ENCODE peak calls at places on chromosome 11, in five cellular contexts. One of them, this sample, is unnamed.

GRCh38 chr11:66789097-66789890 is 53.9 kb upstream of the RCE1 start:
- DNase-seq in right lobe of liver: no peak
- DNase-seq in body of pancreas: no peak
- DNase-seq in transverse colon: no peak
- DNase-seq in adrenal gland: no peak
- DNase-seq in this sample: no peak

GRCh38 chr11:77726524-77726923 is 88.9 kb upstream of the CLNS1A start:
- DNase-seq in right lobe of liver: no peak
- DNase-seq in body of pancreas: no peak
- DNase-seq in transverse colon: no peak
- DNase-seq in adrenal gland: no peak
- DNase-seq in this sample: peak; percentile 14

GRCh38 chr11:110196241-110196754 is 100.1 kb downstream of the RDX start:
- DNase-seq in right lobe of liver: no peak
- DNase-seq in body of pancreas: no peak
- DNase-seq in transverse colon: peak; percentile 20
- DNase-seq in adrenal gland: no peak
- DNase-seq in this sample: no peak

GRCh38 chr11:111922803-111923202 is 4.1 kb downstream of the C11orf52 start:
- DNase-seq in right lobe of liver: no peak
- DNase-seq in body of pancreas: peak; percentile 88
- DNase-seq in transverse colon: no peak
- DNase-seq in adrenal gland: peak; percentile 88
- DNase-seq in this sample: no peak

GRCh38 chr11:94926698-94927237 is 46.6 kb downstream of the CWC15 start:
- DNase-seq in right lobe of liver: peak; percentile 64
- DNase-seq in body of pancreas: peak; percentile 74
- DNase-seq in transverse colon: peak; percentile 43
- DNase-seq in adrenal gland: peak; percentile 79
- DNase-seq in this sample: no peak

GRCh38 chr11:6656936-6657335 is 1.3 kb upstream of the DCHS1 start:
- DNase-seq in right lobe of liver: no peak
- DNase-seq in body of pancreas: no peak
- DNase-seq in transverse colon: no peak
- DNase-seq in adrenal gland: no peak
- DNase-seq in this sample: no peak

GRCh38 chr11:107929611-107930200 is 1.5 kb downstream of the RAB39A start:
- DNase-seq in right lobe of liver: no peak
- DNase-seq in body of pancreas: peak; percentile 20
- DNase-seq in transverse colon: no peak
- DNase-seq in adrenal gland: peak; percentile 32
- DNase-seq in this sample: no peak

GRCh38 chr11:72848846-72849466 is 34.7 kb downstream of the ATG16L2 start:
- DNase-seq in right lobe of liver: no peak
- DNase-seq in body of pancreas: no peak
- DNase-seq in transverse colon: no peak
- DNase-seq in adrenal gland: peak; percentile 62
- DNase-seq in this sample: peak; percentile 65

GRCh38 chr11:62104816-62105610 is 18.8 kb upstream of the INCENP start:
- DNase-seq in right lobe of liver: no peak
- DNase-seq in body of pancreas: peak; percentile 48
- DNase-seq in transverse colon: no peak
- DNase-seq in adrenal gland: peak; percentile 66
- DNase-seq in this sample: peak; percentile 77

GRCh38 chr11:19723572-19724342 is 11.1 kb downstream of the NAV2 start:
- DNase-seq in right lobe of liver: peak; percentile 77
- DNase-seq in body of pancreas: peak; percentile 30
- DNase-seq in transverse colon: no peak
- DNase-seq in adrenal gland: peak; percentile 29
- DNase-seq in this sample: no peak

GRCh38 chr11:118928108-118928869 is 2.6 kb upstream of the BCL9L start:
- DNase-seq in right lobe of liver: peak; percentile 92
- DNase-seq in body of pancreas: peak; percentile 96
- DNase-seq in transverse colon: peak; percentile 95
- DNase-seq in adrenal gland: peak; percentile 96
- DNase-seq in this sample: peak; percentile 93
- TF ChIP-seq POLR2A in right lobe of liver: no peak
- TF ChIP-seq POLR2A in body of pancreas: peak; percentile 29
- TF ChIP-seq POLR2A in transverse colon: peak; percentile 75
- TF ChIP-seq POLR2A in adrenal gland: peak; percentile 74
- TF ChIP-seq POLR2A in this sample: peak; percentile 32

DNA sequence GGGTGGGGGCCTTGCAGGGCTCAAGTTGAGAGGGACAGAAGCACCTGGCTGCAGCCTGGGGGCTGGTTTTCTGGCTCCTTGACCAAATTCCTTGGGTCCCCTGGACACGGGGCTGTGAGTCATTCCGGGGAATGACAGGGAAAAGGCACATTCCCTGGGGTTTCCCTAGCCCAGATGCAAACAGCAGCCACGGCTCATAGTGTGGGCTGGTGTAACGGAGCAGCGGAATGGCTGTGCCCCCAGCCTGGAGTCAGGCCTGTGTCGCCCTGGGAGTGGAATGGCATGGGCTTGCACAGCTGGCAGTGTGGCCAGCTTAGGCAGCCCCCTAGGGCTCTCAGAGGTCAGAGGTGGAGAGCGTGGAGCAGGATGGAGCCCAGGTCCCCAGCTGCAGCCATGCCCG is 77.6 kb upstream of the KCNQ1OT1 start:
- DNase-seq in right lobe of liver: peak; percentile 28
- DNase-seq in body of pancreas: peak; percentile 30
- DNase-seq in transverse colon: no peak
- DNase-seq in adrenal gland: peak; percentile 55
- DNase-seq in this sample: no peak
- TF ChIP-seq POLR2A in right lobe of liver: no peak
- TF ChIP-seq POLR2A in body of pancreas: no peak
- TF ChIP-seq POLR2A in transverse colon: no peak
- TF ChIP-seq POLR2A in adrenal gland: no peak
- TF ChIP-seq POLR2A in this sample: no peak

GRCh38 chr11:102837151-102837550 is 6.3 kb downstream of the MMP3 start:
- DNase-seq in right lobe of liver: no peak
- DNase-seq in body of pancreas: no peak
- DNase-seq in transverse colon: no peak
- DNase-seq in adrenal gland: no peak
- DNase-seq in this sample: no peak
- TF ChIP-seq POLR2A in right lobe of liver: no peak
- TF ChIP-seq POLR2A in body of pancreas: no peak
- TF ChIP-seq POLR2A in transverse colon: no peak
- TF ChIP-seq POLR2A in adrenal gland: no peak
- TF ChIP-seq POLR2A in this sample: no peak

GRCh38 chr11:65498727-65498976 is 193 bp upstream of the MALAT1 start:
- DNase-seq in right lobe of liver: no peak
- DNase-seq in body of pancreas: no peak
- DNase-seq in transverse colon: no peak
- DNase-seq in adrenal gland: no peak
- DNase-seq in this sample: no peak

GRCh38 chr11:65498042-65498726 is 661 bp upstream of the MALAT1 start:
- DNase-seq in right lobe of liver: peak; percentile 66
- DNase-seq in body of pancreas: peak; percentile 75
- DNase-seq in transverse colon: peak; percentile 64
- DNase-seq in adrenal gland: peak; percentile 78
- DNase-seq in this sample: peak; percentile 86

GRCh38 chr11:65499713-65500261 is 942 bp downstream of the MALAT1 start:
- DNase-seq in right lobe of liver: no peak
- DNase-seq in body of pancreas: no peak
- DNase-seq in transverse colon: no peak
- DNase-seq in adrenal gland: no peak
- DNase-seq in this sample: peak; percentile 69

GRCh38 chr11:65500262-65501004 is 1.6 kb downstream of the MALAT1 start:
- DNase-seq in right lobe of liver: peak; percentile 68
- DNase-seq in body of pancreas: peak; percentile 66
- DNase-seq in transverse colon: peak; percentile 44
- DNase-seq in adrenal gland: peak; percentile 67
- DNase-seq in this sample: peak; percentile 91

GRCh38 chr11:65498977-65499712 is at the start of gene MALAT1:
- DNase-seq in right lobe of liver: peak; percentile 93
- DNase-seq in body of pancreas: peak; percentile 96
- DNase-seq in transverse colon: peak; percentile 96
- DNase-seq in adrenal gland: peak; percentile 94
- DNase-seq in this sample: peak; percentile 98
- TF ChIP-seq POLR2A in right lobe of liver: peak; percentile 100
- TF ChIP-seq POLR2A in body of pancreas: peak; percentile 99
- TF ChIP-seq POLR2A in transverse colon: peak; percentile 100
- TF ChIP-seq POLR2A in adrenal gland: peak; percentile 100
- TF ChIP-seq POLR2A in this sample: peak; percentile 99

DNA sequence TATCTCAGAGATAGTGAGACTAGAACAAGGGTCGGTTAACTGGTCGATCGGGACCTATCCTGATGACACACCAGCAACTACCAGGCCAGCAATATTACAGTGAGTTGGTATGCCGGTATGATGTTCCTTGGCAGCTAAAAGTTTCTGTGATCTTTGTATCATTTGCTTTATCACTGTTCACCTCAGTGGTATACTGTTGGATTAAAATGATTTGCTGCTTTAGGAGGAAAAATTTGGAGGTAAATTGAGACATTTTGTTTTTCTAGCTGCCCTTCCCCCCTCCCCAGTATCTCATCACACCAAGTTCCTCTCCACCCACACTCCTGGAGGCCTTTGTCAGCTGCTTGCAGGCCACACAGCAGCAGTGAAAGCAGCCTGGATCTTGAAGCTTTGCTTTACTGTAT is 6.9 kb upstream of the SIDT2 start:
- DNase-seq in right lobe of liver: no peak
- DNase-seq in body of pancreas: no peak
- DNase-seq in transverse colon: no peak
- DNase-seq in adrenal gland: no peak
- DNase-seq in this sample: peak; percentile 60
- TF ChIP-seq POLR2A in right lobe of liver: no peak
- TF ChIP-seq POLR2A in body of pancreas: no peak
- TF ChIP-seq POLR2A in transverse colon: no peak
- TF ChIP-seq POLR2A in adrenal gland: no peak
- TF ChIP-seq POLR2A in this sample: no peak

DNA sequence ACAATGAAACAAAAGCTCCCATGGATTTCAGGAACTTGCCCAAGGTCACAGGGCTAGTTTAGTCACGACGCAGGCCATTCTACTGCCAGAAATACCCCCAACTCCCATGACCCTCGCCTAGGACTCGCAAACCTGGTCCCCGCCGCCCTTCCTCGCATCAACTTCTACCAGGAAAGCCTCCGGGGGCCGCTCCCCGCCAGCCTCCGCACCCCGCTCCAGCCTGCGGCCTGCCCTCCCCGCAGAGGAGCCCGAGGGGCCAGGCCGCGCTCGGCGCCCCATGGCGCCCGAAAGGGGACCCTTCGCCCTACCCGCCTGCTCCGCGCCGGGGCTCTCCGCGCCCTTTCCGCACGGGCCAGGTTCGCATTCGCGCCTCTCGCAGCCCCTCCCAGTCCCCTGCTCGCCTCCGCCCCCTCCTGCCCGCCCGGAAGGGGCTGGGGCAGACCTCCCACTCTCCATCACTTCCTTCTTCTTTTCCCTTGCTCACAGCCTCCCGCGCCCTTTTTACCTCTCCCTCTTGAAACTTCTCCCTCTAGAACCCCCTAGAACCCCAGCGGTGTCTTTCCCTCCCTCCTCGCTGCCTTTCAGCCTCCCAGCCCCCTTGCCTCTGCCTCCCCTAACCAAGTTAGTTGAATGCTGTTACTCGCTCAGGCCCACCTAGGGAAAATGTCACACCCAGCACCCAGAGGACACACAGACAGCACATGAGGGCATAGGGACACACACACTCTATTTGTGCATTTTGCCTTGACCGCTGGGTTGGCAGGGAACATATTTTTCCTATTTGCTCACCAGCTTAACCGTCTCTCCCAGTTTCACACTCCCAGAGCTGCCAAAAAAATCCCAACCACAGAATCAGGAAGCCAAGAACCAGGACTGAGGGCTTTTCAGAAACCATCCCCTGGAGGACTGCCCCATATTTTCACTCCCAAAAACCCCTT is at the start of gene SLC43A3:
- DNase-seq in right lobe of liver: peak; percentile 87
- DNase-seq in body of pancreas: peak; percentile 80
- DNase-seq in transverse colon: peak; percentile 66
- DNase-seq in adrenal gland: peak; percentile 83
- DNase-seq in this sample: peak; percentile 83
- TF ChIP-seq POLR2A in right lobe of liver: peak; percentile 78
- TF ChIP-seq POLR2A in body of pancreas: no peak
- TF ChIP-seq POLR2A in transverse colon: peak; percentile 40
- TF ChIP-seq POLR2A in adrenal gland: peak; percentile 21
- TF ChIP-seq POLR2A in this sample: peak; percentile 92

GRCh38 chr11:9665749-9666148 is 1.9 kb downstream of the SWAP70 start:
- DNase-seq in right lobe of liver: no peak
- DNase-seq in body of pancreas: no peak
- DNase-seq in transverse colon: no peak
- DNase-seq in adrenal gland: no peak
- DNase-seq in this sample: no peak

GRCh38 chr11:9662273-9662672 is 1.6 kb upstream of the SWAP70 start:
- DNase-seq in right lobe of liver: no peak
- DNase-seq in body of pancreas: peak; percentile 55
- DNase-seq in transverse colon: no peak
- DNase-seq in adrenal gland: peak; percentile 42
- DNase-seq in this sample: no peak

GRCh38 chr11:9660886-9661285 is 3.0 kb upstream of the SWAP70 start:
- DNase-seq in right lobe of liver: no peak
- DNase-seq in body of pancreas: peak; percentile 13
- DNase-seq in transverse colon: no peak
- DNase-seq in adrenal gland: no peak
- DNase-seq in this sample: no peak

GRCh38 chr11:9664276-9665171 is 647 bp downstream of the SWAP70 start:
- DNase-seq in right lobe of liver: peak; percentile 60
- DNase-seq in body of pancreas: peak; percentile 44
- DNase-seq in transverse colon: peak; percentile 61
- DNase-seq in adrenal gland: peak; percentile 54
- DNase-seq in this sample: peak; percentile 57

DNA sequence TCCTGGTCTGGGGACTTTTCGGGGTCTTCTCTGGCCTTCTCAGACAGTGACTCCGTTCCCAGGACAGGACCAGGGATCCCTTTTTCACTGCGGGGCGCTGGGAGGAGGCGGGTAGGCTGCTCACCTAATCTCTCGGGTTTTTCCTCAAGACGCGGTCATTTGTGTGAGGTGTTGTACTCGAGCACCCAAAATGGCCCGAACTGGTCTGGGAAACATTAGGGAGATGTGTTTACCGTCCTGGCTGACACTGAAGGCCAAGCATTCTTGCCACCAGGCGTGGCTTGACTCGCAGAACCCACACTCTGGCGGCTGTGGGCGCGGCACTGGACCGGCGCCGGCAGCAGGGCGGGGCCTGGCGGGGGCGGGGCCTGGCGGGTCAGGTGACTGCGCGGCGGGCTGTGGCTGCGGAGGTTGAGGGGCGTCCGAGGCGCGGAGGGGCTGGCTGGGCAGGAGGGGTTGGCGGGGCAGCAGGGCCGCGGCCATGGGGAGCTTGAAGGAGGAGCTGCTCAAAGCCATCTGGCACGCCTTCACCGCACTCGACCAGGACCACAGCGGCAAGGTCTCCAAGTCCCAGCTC is at the start of gene SWAP70:
- DNase-seq in right lobe of liver: peak; percentile 92
- DNase-seq in body of pancreas: peak; percentile 91
- DNase-seq in transverse colon: peak; percentile 93
- DNase-seq in adrenal gland: peak; percentile 88
- DNase-seq in this sample: peak; percentile 87
- TF ChIP-seq POLR2A in right lobe of liver: peak; percentile 66
- TF ChIP-seq POLR2A in body of pancreas: peak; percentile 22
- TF ChIP-seq POLR2A in transverse colon: peak; percentile 59
- TF ChIP-seq POLR2A in adrenal gland: peak; percentile 53
- TF ChIP-seq POLR2A in this sample: peak; percentile 30